ENCODE peak calls at places on chromosomes 12 and 14, in nine cellular contexts. M is pancreas, K is transverse colon, J is Peyer's patch, X is A549, Q is WERI-Rb-1, Z is Panc1, S is tibial artery, P is heart right ventricle. O is an unnamed sample. For H3K9me3, the result is how much of the 10 kb centered on the place peaks cover.

GRCh38 chr12:50765325-50765911 is 1.5 kb downstream of the ATF1 start:
- DNase-seq in M (no peak), K (peak), J (no peak), X (peak), Q (peak), Z (peak), S (peak), P (peak), O (no peak)

GRCh38 chr14:68563256-68564131 is 229.4 kb downstream of the ZFP36L1 start:
- DNase-seq in M (no peak), K (no peak), J (no peak), X (no peak), Q (no peak), Z (no peak), S (no peak), P (no peak), O (no peak)

GRCh38 chr12:26097046-26097878 is 27.6 kb downstream of the BHLHE41 start:
- DNase-seq in M (peak), K (peak), J (peak), X (peak), Q (peak), Z (peak), S (peak), P (peak), O (no peak)

GRCh38 chr12:84889818-84890217 is 22.8 kb downstream of the SLC6A15 start:
- DNase-seq in M (no peak), K (no peak), J (no peak), X (no peak), Q (no peak), Z (no peak), S (no peak), P (no peak), O (no peak)

GRCh38 chr12:123490089-123490488 is 32.1 kb downstream of the SNRNP35 start:
- DNase-seq in M (no peak), K (no peak), J (no peak), X (no peak), Q (no peak), Z (no peak), S (no peak), P (no peak), O (no peak)

GRCh38 chr12:4579305-4580097 is 17.5 kb downstream of the DYRK4 start:
- DNase-seq in M (no peak), K (peak), J (no peak), X (peak), Q (peak), Z (peak), S (no peak), P (no peak), O (no peak)

GRCh38 chr14:101286271-101287018 is 274.9 kb upstream of the DIO3 start:
- DNase-seq in M (no peak), K (no peak), J (no peak), X (no peak), Q (no peak), Z (no peak), S (no peak), P (no peak), O (no peak)

GRCh38 chr12:67220065-67220464 is 49.1 kb upstream of the CAND1 start:
- DNase-seq in M (no peak), K (peak), J (no peak), X (no peak), Q (peak), Z (no peak), S (no peak), P (no peak), O (no peak)

GRCh38 chr12:66036317-66036716 is 94.2 kb downstream of the LLPH start:
- DNase-seq in M (no peak), K (no peak), J (no peak), X (peak), Q (no peak), Z (peak), S (peak), P (peak), O (peak)

GRCh38 chr14:103879570-103880333 is 32.4 kb upstream of the PPP1R13B start:
- DNase-seq in M (peak), K (peak), J (peak), X (peak), Q (no peak), Z (no peak), S (no peak), P (peak), O (no peak)

GRCh38 chr14:100371773-100372172 is 48.6 kb downstream of the SLC25A47 start:
- DNase-seq in M (no peak), K (no peak), J (no peak), X (no peak), Q (no peak), Z (no peak), S (no peak), P (no peak), O (no peak)

GRCh38 chr14:94307410-94307992 is 14.4 kb upstream of the SERPINA10 start:
- DNase-seq in M (no peak), K (no peak), J (no peak), X (no peak), Q (no peak), Z (no peak), S (no peak), P (no peak), O (no peak)

GRCh38 chr14:99266181-99267178 is 5.5 kb downstream of the BCL11B start:
- DNase-seq in M (peak), K (peak), J (peak), X (peak), Q (peak), Z (no peak), S (peak), P (peak), O (peak)

GRCh38 chr14:92512807-92513203 is 776 bp upstream of the RIN3 start:
- DNase-seq in M (no peak), K (no peak), J (no peak), X (no peak), Q (no peak), Z (no peak), S (no peak), P (no peak), O (no peak)

GRCh38 chr14:75068294-75069020 is 984 bp upstream of the ZC2HC1C start:
- DNase-seq in M (no peak), K (no peak), J (no peak), X (no peak), Q (no peak), Z (no peak), S (no peak), P (no peak), O (no peak)

GRCh38 chr12:41225179-41225578 is 37.1 kb downstream of the PDZRN4 start:
- DNase-seq in M (no peak), K (no peak), J (no peak), X (no peak), Q (no peak), Z (no peak), S (no peak), P (no peak), O (no peak)

GRCh38 chr12:42473130-42473529 is 116.4 kb downstream of the PRICKLE1 start:
- DNase-seq in M (no peak), K (no peak), J (no peak), X (no peak), Q (no peak), Z (no peak), S (no peak), P (no peak), O (no peak)

GRCh38 chr14:42869681-42870080 is 1263.0 kb downstream of the LRFN5 start:
- DNase-seq in M (no peak), K (no peak), J (no peak), X (no peak), Q (no peak), Z (no peak), S (no peak), P (no peak), O (no peak)

GRCh38 chr14:95394981-95395737 is 75.5 kb upstream of the CLMN start:
- DNase-seq in M (no peak), K (no peak), J (no peak), X (no peak), Q (no peak), Z (no peak), S (no peak), P (no peak), O (no peak)

GRCh38 chr12:20342111-20342510 is 26.2 kb upstream of the PDE3A start:
- DNase-seq in M (no peak), K (no peak), J (no peak), X (no peak), Q (no peak), Z (no peak), S (no peak), P (no peak), O (no peak)

GRCh38 chr14:100469632-100470522 is 117.3 kb downstream of the BEGAIN start:
- DNase-seq in M (no peak), K (no peak), J (no peak), X (no peak), Q (no peak), Z (no peak), S (no peak), P (no peak), O (no peak)

GRCh38 chr12:63935361-63935760 is 90.9 kb downstream of the SRGAP1 start:
- DNase-seq in M (no peak), K (no peak), J (no peak), X (no peak), Q (no peak), Z (no peak), S (no peak), P (no peak), O (no peak)

GRCh38 chr14:59333668-59334067 is 131.5 kb downstream of the GPR135 start:
- DNase-seq in M (no peak), K (no peak), J (no peak), X (no peak), Q (no peak), Z (no peak), S (no peak), P (peak), O (no peak)

GRCh38 chr14:41506552-41506951 is 100.1 kb upstream of the LRFN5 start:
- DNase-seq in M (no peak), K (no peak), J (no peak), X (no peak), Q (no peak), Z (no peak), S (no peak), P (no peak), O (no peak)

GRCh38 chr14:56351861-56352260 is 227.7 kb upstream of the TMEM260 start:
- DNase-seq in M (no peak), K (no peak), J (no peak), X (no peak), Q (no peak), Z (no peak), S (no peak), P (no peak), O (no peak)

GRCh38 chr14:101030586-101030985 is 127.1 kb upstream of the RTL1 start:
- DNase-seq in M (peak), K (no peak), J (peak), X (no peak), Q (no peak), Z (no peak), S (no peak), P (no peak), O (no peak)

GRCh38 chr14:74290415-74290814 is 12.3 kb downstream of the ABCD4 start:
- DNase-seq in M (no peak), K (no peak), J (no peak), X (peak), Q (peak), Z (no peak), S (no peak), P (no peak), O (no peak)

GRCh38 chr12:113328368-113328889 is 6.5 kb downstream of the SLC8B1 start:
- DNase-seq in M (no peak), K (no peak), J (no peak), X (no peak), Q (no peak), Z (no peak), S (no peak), P (no peak), O (no peak)

GRCh38 chr14:43105305-43105704 is 1401.8 kb downstream of the FSCB start:
- DNase-seq in M (no peak), K (no peak), J (no peak), X (no peak), Q (no peak), Z (no peak), S (no peak), P (no peak), O (no peak)

GRCh38 chr12:61676520-61676919 is 583.7 kb upstream of the USP15 start:
- DNase-seq in M (no peak), K (no peak), J (no peak), X (no peak), Q (no peak), Z (no peak), S (no peak), P (no peak), O (no peak)

GRCh38 chr12:75979181-75979580 is 52.4 kb downstream of the PHLDA1 start:
- DNase-seq in M (no peak), K (no peak), J (no peak), X (no peak), Q (no peak), Z (no peak), S (no peak), P (no peak), O (no peak)

GRCh38 chr14:53539489-53540126 is 386.5 kb upstream of the DDHD1 start:
- DNase-seq in M (peak), K (peak), J (peak), X (peak), Q (peak), Z (peak), S (peak), P (peak), O (no peak)

GRCh38 chr14:80433811-80434210 is 222.5 kb upstream of the DIO2 start:
- DNase-seq in M (no peak), K (no peak), J (no peak), X (no peak), Q (no peak), Z (no peak), S (no peak), P (no peak), O (no peak)

GRCh38 chr12:46266382-46266791 is 2.5 kb downstream of the SLC38A1 start:
- DNase-seq in M (no peak), K (peak), J (no peak), X (peak), Q (peak), Z (no peak), S (peak), P (no peak), O (no peak)

GRCh38 chr12:127822743-127823433 is 444.1 kb upstream of the TMEM132C start:
- DNase-seq in M (no peak), K (no peak), J (no peak), X (no peak), Q (no peak), Z (no peak), S (no peak), P (peak), O (peak)

GRCh38 chr12:60494249-60494648 is 898.4 kb downstream of the SLC16A7 start:
- DNase-seq in M (no peak), K (no peak), J (no peak), X (peak), Q (no peak), Z (no peak), S (no peak), P (no peak), O (no peak)

GRCh38 chr14:61611880-61612630 is 83.3 kb upstream of the HIF1A start:
- DNase-seq in M (no peak), K (no peak), J (no peak), X (no peak), Q (no peak), Z (no peak), S (no peak), P (no peak), O (no peak)

GRCh38 chr12:112705037-112705632 is 86.4 kb upstream of the RPH3A start:
- DNase-seq in M (no peak), K (no peak), J (no peak), X (no peak), Q (no peak), Z (no peak), S (no peak), P (no peak), O (no peak)

GRCh38 chr12:24879644-24880043 is 69.3 kb downstream of the BCAT1 start:
- DNase-seq in M (no peak), K (no peak), J (no peak), X (no peak), Q (no peak), Z (no peak), S (no peak), P (no peak), O (no peak)
- H3K9me3 ChIP-seq in M (under half), K (under half), J (under half), X (under half), Q (under half), Z (under half), S (under half), P (under half), O (under half)

GRCh38 chr12:117603316-117604113 is 242.1 kb upstream of the NOS1 start:
- DNase-seq in M (no peak), K (no peak), J (no peak), X (no peak), Q (no peak), Z (no peak), S (no peak), P (no peak), O (no peak)
- TF ChIP-seq CTCF in M (no peak), K (no peak), J (no peak), X (no peak), Q (peak), Z (peak), S (no peak), P (no peak), O (no peak)

GRCh38 chr12:107684990-107685359 is 624 bp upstream of the PWP1 start:
- DNase-seq in M (no peak), K (peak), J (no peak), X (peak), Q (peak), Z (no peak), S (no peak), P (no peak), O (no peak)
- H3K27ac ChIP-seq in M (peak), K (peak), J (peak), X (peak), Q (peak), Z (peak), S (peak), P (peak), O (peak)

GRCh38 chr14:105861985-105862465 is 335.6 kb downstream of the TMEM121 start:
- DNase-seq in M (no peak), K (peak), J (no peak), X (no peak), Q (no peak), Z (no peak), S (no peak), P (no peak), O (no peak)
- H3K9me3 ChIP-seq in M (under half), K (under half), J (under half), X (under half), Q (under half), Z (under half), S (under half), P (under half), O (under half)

DNA sequence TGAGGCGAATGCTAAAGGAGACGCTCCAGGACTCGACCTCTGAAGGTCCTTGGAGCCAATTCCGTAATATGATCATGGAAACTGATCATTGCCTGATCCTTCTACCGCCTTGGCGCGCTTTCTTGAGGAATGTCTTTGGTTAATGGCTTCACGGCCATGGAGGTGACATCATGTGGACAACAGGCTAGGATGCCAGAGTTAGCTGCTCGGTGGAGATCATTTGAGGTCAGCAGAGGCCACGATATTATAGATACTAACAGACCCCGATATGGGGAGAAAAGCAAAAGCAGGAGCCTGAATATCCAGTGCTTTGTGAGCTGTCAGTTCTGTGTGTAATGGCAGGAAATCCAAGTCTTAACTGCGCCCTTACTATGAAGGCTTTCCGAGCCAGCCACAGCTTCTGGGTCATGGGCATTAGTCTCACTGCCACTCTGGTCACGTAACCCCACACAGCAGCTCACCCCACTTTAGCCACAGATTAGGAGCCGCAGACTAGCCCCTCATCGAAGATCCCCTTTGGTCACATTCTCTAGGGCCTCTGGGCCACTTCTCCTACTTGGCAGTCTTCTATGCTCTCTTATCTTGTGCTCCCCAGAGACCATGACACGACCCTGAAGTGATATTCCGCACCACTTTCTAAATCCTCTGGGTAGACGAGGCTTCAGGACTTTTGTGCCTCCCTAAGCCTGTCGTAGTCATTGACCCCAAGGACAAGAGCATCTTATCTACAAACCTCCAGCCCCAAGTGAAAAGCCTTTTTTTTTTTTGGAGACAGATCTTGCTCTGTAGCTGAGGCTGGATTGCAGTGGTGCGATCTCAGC is 724 bp upstream of the CS start:
- DNase-seq in M (no peak), K (no peak), J (no peak), X (no peak), Q (no peak), Z (no peak), S (no peak), P (no peak), O (peak)
- TF ChIP-seq CTCF in M (no peak), K (no peak), J (no peak), X (no peak), Q (no peak), Z (no peak), S (no peak), P (no peak), O (no peak)

DNA sequence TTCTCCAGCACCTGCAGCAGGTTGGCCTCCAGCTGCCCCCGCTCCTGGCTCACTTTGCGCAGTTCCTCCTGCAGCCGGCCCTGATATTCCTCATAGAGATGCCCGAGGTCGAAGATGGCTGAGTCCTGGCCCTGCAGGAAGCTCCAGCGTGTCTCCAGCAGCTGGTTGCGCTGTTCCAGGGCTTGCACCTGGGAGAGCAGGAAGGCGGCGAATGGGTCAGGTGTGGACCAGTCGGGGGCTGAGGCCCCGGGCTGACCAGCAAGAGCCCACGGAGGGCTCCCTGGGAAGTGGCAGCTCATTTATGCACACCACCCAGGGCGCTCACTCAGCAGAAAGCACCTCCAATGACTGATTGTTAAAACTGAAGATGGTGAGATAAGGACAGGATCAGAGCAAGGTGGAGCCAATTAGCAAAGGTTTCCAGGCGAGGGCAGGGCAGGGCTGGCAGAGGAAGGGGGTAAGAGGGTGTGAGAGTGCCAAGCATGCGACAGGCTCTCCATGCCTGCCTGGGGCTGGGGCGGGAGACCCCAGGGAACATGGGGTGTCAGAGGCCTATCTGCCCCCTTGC is 6.3 kb downstream of the KRT80 start:
- DNase-seq in M (no peak), K (no peak), J (no peak), X (no peak), Q (no peak), Z (no peak), S (no peak), P (no peak), O (no peak)
- H3K27ac ChIP-seq in M (no peak), K (no peak), J (no peak), X (no peak), Q (no peak), Z (peak), S (peak), P (no peak), O (peak)

O was measured in thoracic aorta.